ENCODE peak calls at places on chromosomes 12 and 14, in seven cellular contexts. K is psoas muscle, L is colonic mucosa, Z is kidney, V is left ventricle myocardium inferior, U is thoracic aorta, D is upper lobe of right lung. B is an unnamed sample.

GRCh38 chr12:49800421-49801140 is 27.6 kb downstream of the NCKAP5L start:
- DNase-seq in Z (no peak), K (no peak), V (no peak), D (no peak), L (no peak), U (no peak), B (no peak)

GRCh38 chr12:54159140-54159539 is 29.6 kb downstream of the SMUG1 start:
- DNase-seq in V (no peak), D (no peak), U (no peak), K (no peak), Z (peak; percentile 87), L (peak; percentile 27), B (peak; percentile 61)

GRCh38 chr14:76977793-76978730 is 50.4 kb downstream of the IRF2BPL start:
- DNase-seq in V (peak; percentile 57), L (no peak), Z (peak; percentile 89), K (peak; percentile 47), U (no peak), D (peak; percentile 92), B (no peak)

GRCh38 chr12:50217202-50217601 is 50.0 kb upstream of the CERS5 start:
- DNase-seq in L (no peak), D (no peak), V (no peak), U (no peak), Z (no peak), K (no peak), B (no peak)

GRCh38 chr12:5546616-5547015 is 114.7 kb downstream of the NTF3 start:
- DNase-seq in V (no peak), L (no peak), K (no peak), Z (no peak), D (no peak), U (no peak), B (no peak)

GRCh38 chr14:101894365-101895113 is 69.8 kb upstream of the DYNC1H1 start:
- DNase-seq in L (no peak), U (no peak), V (no peak), Z (no peak), D (no peak), K (no peak), B (no peak)

GRCh38 chr12:46342562-46343033 is 30.0 kb downstream of the SLC38A2 start:
- DNase-seq in U (no peak), V (no peak), Z (no peak), L (peak; percentile 29), K (no peak), D (no peak), B (no peak)

GRCh38 chr12:109716512-109717389 is 3.1 kb downstream of the FAM222A start:
- DNase-seq in V (peak; percentile 30), D (no peak), U (no peak), K (peak; percentile 37), Z (peak; percentile 57), L (peak; percentile 27), B (no peak)

GRCh38 chr14:49857427-49858003 is 4.9 kb upstream of the NEMF start:
- DNase-seq in L (no peak), Z (no peak), K (no peak), U (no peak), D (no peak), V (no peak), B (no peak)

GRCh38 chr12:61137677-61138380 is 1122.4 kb upstream of the USP15 start:
- DNase-seq in L (no peak), U (no peak), Z (no peak), K (no peak), V (no peak), D (no peak), B (no peak)

GRCh38 chr14:78921856-78922255 is 751.7 kb downstream of the NRXN3 start:
- DNase-seq in Z (no peak), D (no peak), K (no peak), U (no peak), L (no peak), V (no peak), B (no peak)

GRCh38 chr14:105867961-105868599 is 341.7 kb downstream of the TMEM121 start:
- DNase-seq in D (no peak), Z (no peak), L (no peak), V (no peak), U (no peak), K (no peak), B (no peak)

GRCh38 chr12:48901278-48901677 is 24.0 kb downstream of the FKBP11 start:
- DNase-seq in L (no peak), D (no peak), V (no peak), U (no peak), Z (no peak), K (no peak), B (no peak)

GRCh38 chr14:68284333-68284732 is 464.8 kb downstream of the RAD51B start:
- DNase-seq in L (no peak), U (no peak), D (no peak), V (no peak), K (no peak), Z (no peak), B (no peak)
- H3K27ac ChIP-seq in L (peak overlapping the region; percentile 10), U (no peak overlapping the region), D (peak overlapping the region; percentile 3), V (peak overlapping the region; percentile 77), K (peak overlapping the region; percentile 36), Z (no peak overlapping the region), B (no peak overlapping the region)

GRCh38 chr12:130695061-130695460 is 21.0 kb downstream of the RIMBP2 start:
- DNase-seq in L (no peak), Z (peak; percentile 32), K (no peak), U (no peak), V (no peak), D (no peak), B (no peak)
- H3K36me3 ChIP-seq in L (no peaks in the 10 kb centered on the region), Z (no peaks in the 10 kb centered on the region), K (no peaks in the 10 kb centered on the region), U (no peaks in the 10 kb centered on the region), V (no peaks in the 10 kb centered on the region), D (no peaks in the 10 kb centered on the region), B (no peaks in the 10 kb centered on the region)

GRCh38 chr12:121860257-121860656 is 1.6 kb upstream of the HPD start:
- DNase-seq in V (no peak), U (no peak), L (no peak), Z (no peak), K (no peak), D (no peak), B (no peak)

GRCh38 chr12:121861549-121862254 is 3.0 kb upstream of the HPD start:
- DNase-seq in D (no peak), K (no peak), U (no peak), L (no peak), V (no peak), Z (no peak), B (no peak)

GRCh38 chr12:121858318-121858661 is 369 bp downstream of the HPD start:
- DNase-seq in K (no peak), Z (no peak), U (no peak), D (no peak), V (no peak), L (no peak), B (no peak)

GRCh38 chr12:121857322-121858246 is 1.1 kb downstream of the HPD start:
- DNase-seq in Z (no peak), L (no peak), V (no peak), D (no peak), K (no peak), U (no peak), B (no peak)

GRCh38 chr12:121858662-121859572 is at the start of gene HPD:
- DNase-seq in L (peak; percentile 46), V (peak; percentile 66), Z (peak; percentile 91), U (peak; percentile 57), K (peak; percentile 74), D (no peak), B (peak; percentile 31)
- H3K27ac ChIP-seq in L (peak within 1 kb of the TSS; percentile 27), V (peak within 1 kb of the TSS; percentile 89), Z (peak within 1 kb of the TSS; percentile 93), U (peak within 1 kb of the TSS; percentile 100), K (peak within 1 kb of the TSS; percentile 87), D (peak within 1 kb of the TSS; percentile 76), B (no peak within 1 kb of the TSS)

GRCh38 chr12:58883576-58884334 is 36.5 kb downstream of the LRIG3 start:
- DNase-seq in L (no peak), D (no peak), U (no peak), Z (no peak), K (no peak), V (no peak), B (no peak)

GRCh38 chr12:58888131-58888783 is 32.0 kb downstream of the LRIG3 start:
- DNase-seq in U (peak; percentile 18), K (no peak), V (peak; percentile 46), L (no peak), Z (peak; percentile 75), D (no peak), B (no peak)

GRCh38 chr12:58887071-58887470 is 33.2 kb downstream of the LRIG3 start:
- DNase-seq in L (no peak), K (no peak), Z (no peak), U (no peak), D (no peak), V (no peak), B (no peak)

GRCh38 chr12:58884916-58885315 is 35.4 kb downstream of the LRIG3 start:
- DNase-seq in L (no peak), V (no peak), U (no peak), K (no peak), Z (no peak), D (no peak), B (no peak)

GRCh38 chr12:58886474-58886873 is 33.8 kb downstream of the LRIG3 start:
- DNase-seq in D (no peak), L (no peak), Z (no peak), V (no peak), K (no peak), U (no peak), B (no peak)
- H3K36me3 ChIP-seq in D (peaks cover 78% of the 10 kb centered on the region), L (peaks cover 13% of the 10 kb centered on the region), Z (peaks cover 20% of the 10 kb centered on the region), V (peaks cover 68% of the 10 kb centered on the region), K (peaks cover 15% of the 10 kb centered on the region), U (peaks cover 14% of the 10 kb centered on the region), B (no peaks in the 10 kb centered on the region)

B was measured in iPS DF 6.9.